ENCODE peak calls at places on chromosomes 1 and 21, in nine cellular contexts. R is upper lobe of right lung, Z is IMR-90, Y is left ventricle myocardium inferior, F is HFF-Myc, M is GM12864, W is HepG2, Q is uterus, G is transverse colon. S is an unnamed sample.

GRCh38 chr1:113674591-113674990 is 84.7 kb downstream of the PHTF1 start:
- DNase-seq in M (no peak), R (no peak), Y (no peak), F (no peak), Z (peak), W (peak), Q (no peak), G (no peak), S (no peak)

GRCh38 chr21:43303240-43304178 is 123.4 kb downstream of the SIK1 start:
- DNase-seq in W (no peak), R (peak), G (no peak), F (no peak), Z (no peak), Y (peak), Q (no peak), M (no peak), S (no peak)

GRCh38 chr1:85554630-85555327 is 25.8 kb upstream of the CCN1 start:
- DNase-seq in R (no peak), W (no peak), M (no peak), G (no peak), Y (no peak), Q (no peak), Z (peak), F (no peak), S (peak)

GRCh38 chr21:43211085-43212071 is 42.6 kb downstream of the CRYAA start:
- DNase-seq in F (no peak), W (peak), Z (no peak), M (no peak), Q (peak), Y (peak), R (peak), G (peak), S (no peak)

GRCh38 chr1:160030657-160031367 is 978 bp downstream of the PIGM start:
- DNase-seq in F (no peak), Q (no peak), G (peak), R (no peak), W (no peak), Z (no peak), M (no peak), Y (no peak), S (no peak)

GRCh38 chr1:179586107-179586823 is 5.4 kb upstream of the TDRD5 start:
- DNase-seq in G (peak), F (no peak), R (peak), Z (no peak), Y (peak), M (no peak), W (no peak), Q (peak), S (peak)

GRCh38 chr21:39364949-39365348 is 16.1 kb upstream of the HMGN1 start:
- DNase-seq in Z (peak), F (no peak), Y (no peak), R (no peak), G (no peak), W (no peak), M (no peak), Q (no peak), S (no peak)

GRCh38 chr1:16139473-16139962 is 16.4 kb downstream of the EPHA2 start:
- DNase-seq in Y (no peak), R (no peak), W (no peak), Z (peak), F (peak), M (no peak), Q (no peak), G (no peak), S (peak)

GRCh38 chr1:48610628-48611542 is 138.9 kb upstream of the SPATA6 start:
- DNase-seq in Z (no peak), Y (peak), Q (no peak), W (no peak), G (no peak), F (no peak), R (peak), M (no peak), S (no peak)

GRCh38 chr1:24996456-24996855 is 66.4 kb upstream of the RUNX3 start:
- DNase-seq in Q (no peak), F (no peak), G (no peak), R (no peak), M (no peak), W (no peak), Z (no peak), Y (no peak), S (no peak)

GRCh38 chr1:214321686-214322453 is 40.9 kb downstream of the SMYD2 start:
- DNase-seq in Z (no peak), Y (no peak), W (no peak), M (no peak), G (no peak), R (no peak), Q (no peak), F (no peak), S (no peak)

GRCh38 chr1:54581621-54582035 is 33.6 kb downstream of the ACOT11 start:
- DNase-seq in Y (peak), F (peak), Z (peak), Q (peak), G (peak), M (no peak), W (peak), R (peak), S (peak)

GRCh38 chr1:221564891-221565290 is 177.0 kb downstream of the DUSP10 start:
- DNase-seq in Z (no peak), M (no peak), R (no peak), W (no peak), Q (no peak), Y (no peak), F (no peak), G (no peak), S (no peak)

GRCh38 chr1:167676916-167677848 is 44.6 kb upstream of the MPZL1 start:
- DNase-seq in Y (no peak), F (no peak), Z (no peak), Q (no peak), M (no peak), R (no peak), G (no peak), W (no peak), S (no peak)

GRCh38 chr1:41418868-41419583 is 57.8 kb downstream of the FOXO6 start:
- DNase-seq in W (peak), Q (peak), Y (peak), Z (peak), F (peak), M (no peak), R (peak), G (peak), S (peak)

GRCh38 chr21:45264146-45264918 is 23.4 kb downstream of the POFUT2 start:
- DNase-seq in Y (no peak), W (no peak), Z (no peak), R (no peak), F (no peak), M (no peak), Q (no peak), G (no peak), S (no peak)

GRCh38 chr1:241841661-241842060 is 6.3 kb upstream of the EXO1 start:
- DNase-seq in F (no peak), R (no peak), G (no peak), M (no peak), Z (no peak), Y (no peak), Q (no peak), W (no peak), S (no peak)

GRCh38 chr1:172851871-172852270 is 193.0 kb downstream of the FASLG start:
- DNase-seq in W (no peak), Q (no peak), R (no peak), M (no peak), F (no peak), Z (no peak), Y (no peak), G (no peak), S (no peak)

GRCh38 chr1:217315346-217315745 is 315.5 kb downstream of the GPATCH2 start:
- DNase-seq in G (no peak), M (no peak), Z (peak), Y (no peak), Q (no peak), R (no peak), F (no peak), W (no peak), S (peak)

GRCh38 chr21:38831526-38832467 is 26.1 kb downstream of the ETS2 start:
- DNase-seq in W (peak), M (peak), R (no peak), Y (peak), Z (peak), Q (peak), F (peak), G (peak), S (peak)

GRCh38 chr1:223143760-223144248 is 756 bp upstream of the TLR5 start:
- DNase-seq in Y (peak), G (peak), W (no peak), F (no peak), Q (peak), R (peak), Z (no peak), M (peak), S (no peak)

GRCh38 chr1:182249201-182249676 is 142.4 kb downstream of the GLUL start:
- DNase-seq in Z (no peak), W (peak), G (peak), R (no peak), F (no peak), Q (no peak), Y (no peak), M (peak), S (no peak)

GRCh38 chr1:225482489-225482950 is 54.7 kb upstream of the LBR start:
- DNase-seq in Q (no peak), Z (peak), M (no peak), F (no peak), G (no peak), Y (no peak), W (no peak), R (peak), S (peak)

GRCh38 chr1:157104598-157105293 is 5.1 kb upstream of the ETV3L start:
- DNase-seq in Z (peak), Y (no peak), R (peak), G (no peak), W (no peak), M (no peak), F (no peak), Q (no peak), S (peak)

GRCh38 chr1:16208270-16208987 is 4.0 kb downstream of the ARHGEF19 start:
- DNase-seq in R (peak), M (no peak), Y (no peak), G (no peak), W (no peak), Q (no peak), F (no peak), Z (peak), S (peak)

GRCh38 chr21:46109251-46110221 is 11.6 kb downstream of the COL6A2 start:
- DNase-seq in Q (no peak), W (no peak), G (no peak), Y (no peak), R (peak), Z (no peak), M (no peak), F (no peak), S (no peak)

GRCh38 chr1:117838911-117839310 is 90.5 kb downstream of the GDAP2 start:
- DNase-seq in M (no peak), Z (peak), Y (no peak), W (no peak), F (no peak), R (no peak), G (no peak), Q (no peak), S (peak)

GRCh38 chr1:232170909-232171308 is 459.0 kb downstream of the SIPA1L2 start:
- DNase-seq in Y (no peak), F (no peak), Q (no peak), G (no peak), R (no peak), M (no peak), Z (no peak), W (no peak), S (no peak)

GRCh38 chr1:184739796-184740195 is 14.9 kb downstream of the EDEM3 start:
- DNase-seq in M (no peak), R (no peak), Y (no peak), F (no peak), Z (no peak), Q (no peak), G (no peak), W (no peak), S (no peak)
- H3K4me3 ChIP-seq in M (no peak), R (no peak), Y (no peak), F (no peak), Z (no peak), Q (no peak), G (no peak), W (no peak), S (no peak)

GRCh38 chr1:42737257-42737656 is 2.8 kb downstream of the CLDN19 start:
- DNase-seq in W (no peak), Q (no peak), G (peak), M (peak), Y (no peak), F (no peak), R (no peak), Z (no peak), S (no peak)
- TF ChIP-seq CTCF in W (no peak), Q (no peak), G (no peak), M (peak), Y (no peak), F (no peak), R (peak), Z (no peak), S (no peak)

DNA sequence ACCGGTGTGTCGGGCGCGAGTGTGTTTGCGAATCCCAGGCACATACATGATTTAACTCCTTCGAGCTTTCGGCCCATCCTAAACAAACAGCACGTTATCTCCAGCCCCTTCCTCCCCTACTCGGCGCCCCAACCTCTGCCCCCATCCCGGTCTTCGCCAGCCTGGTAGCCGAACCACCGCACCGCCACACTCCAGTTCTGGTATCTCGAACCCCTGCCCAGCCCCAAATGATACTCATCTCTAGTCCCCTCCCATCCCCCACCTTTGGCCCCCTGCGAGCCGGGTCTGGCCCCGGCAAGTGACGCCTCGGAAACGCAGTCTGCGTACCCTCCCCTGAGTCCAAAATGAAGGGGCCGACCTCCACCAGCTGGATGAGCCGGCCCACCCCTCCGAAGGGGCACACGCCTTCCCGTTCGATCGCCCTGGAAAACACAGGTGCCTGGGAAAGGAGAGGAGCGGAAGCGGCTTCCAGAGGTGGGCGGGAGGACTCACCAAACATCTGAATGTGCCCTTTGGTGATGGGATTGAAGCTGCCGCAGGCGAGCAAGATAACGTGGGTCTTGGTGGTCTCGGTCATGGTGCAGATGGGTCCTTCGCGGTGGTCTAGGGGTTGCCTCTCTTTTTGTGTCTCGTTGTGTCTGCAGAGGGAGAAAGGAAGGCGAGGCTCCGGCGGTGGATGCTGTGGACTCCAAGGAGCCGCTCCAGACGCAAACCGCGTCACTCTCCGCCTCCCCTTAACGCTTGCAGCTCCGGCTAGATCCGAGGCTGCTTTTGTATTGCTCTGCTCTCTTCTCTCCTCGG is at the start of gene NMNAT2:
- DNase-seq in W (no peak), M (no peak), R (peak), Z (peak), Q (no peak), F (no peak), Y (no peak), G (no peak), S (no peak)
- H3K4me3 ChIP-seq in W (no peak), M (no peak), R (peak), Z (peak), Q (no peak), F (no peak), Y (peak), G (peak), S (peak)

GRCh38 chr1:147201786-147202185 is 23.4 kb downstream of the FMO5 start:
- DNase-seq in Z (no peak), W (no peak), F (no peak), Q (no peak), R (no peak), G (no peak), M (no peak), Y (no peak), S (no peak)
- TF ChIP-seq CTCF in Z (no peak), W (no peak), F (no peak), Q (no peak), R (no peak), G (no peak), M (no peak), Y (no peak), S (no peak)